ENCODE peak calls at places on chromosomes 12 and 14, in six cellular contexts. A is kidney, R is AG04450, P is upper lobe of right lung, T is GM20000, F is cardiac muscle cell. K is an unnamed sample.

GRCh38 chr12:132451172-132451835 is 38.6 kb upstream of the FBRSL1 start:
- DNase-seq in R (no peak), P (no peak), A (peak), T (peak), F (no peak), K (peak)

GRCh38 chr12:104263580-104264358 is 39.8 kb upstream of the EID3 start:
- DNase-seq in P (no peak), A (no peak), F (peak), R (no peak), T (no peak), K (no peak)

GRCh38 chr12:6093764-6094163 is 30.7 kb downstream of the VWF start:
- DNase-seq in A (no peak), F (no peak), R (no peak), T (no peak), P (no peak), K (no peak)

GRCh38 chr14:66101662-66102061 is 384.5 kb upstream of the CCDC196 start:
- DNase-seq in R (no peak), A (no peak), T (no peak), P (no peak), F (peak), K (no peak)

GRCh38 chr14:25349269-25349668 is 299.3 kb upstream of the STXBP6 start:
- DNase-seq in P (no peak), T (no peak), R (no peak), F (no peak), A (no peak), K (no peak)

GRCh38 chr14:58663494-58664111 is 25.8 kb downstream of the DACT1 start:
- DNase-seq in A (no peak), P (no peak), F (peak), R (peak), T (no peak), K (no peak)

GRCh38 chr12:18808221-18808620 is 70.3 kb downstream of the CAPZA3 start:
- DNase-seq in P (no peak), T (no peak), A (no peak), R (no peak), F (no peak), K (no peak)

GRCh38 chr14:26598672-26599131 is 869 bp upstream of the NOVA1 start:
- DNase-seq in F (no peak), R (no peak), A (no peak), P (no peak), T (no peak), K (no peak)

GRCh38 chr12:51077930-51078329 is 5.5 kb downstream of the CSRNP2 start:
- DNase-seq in T (no peak), P (no peak), A (no peak), F (peak), R (no peak), K (no peak)

GRCh38 chr12:91180577-91180976 is 2.0 kb downstream of the DCN start:
- DNase-seq in A (no peak), T (no peak), P (no peak), R (no peak), F (peak), K (no peak)

GRCh38 chr14:79992799-79993198 is 218.5 kb downstream of the DIO2 start:
- DNase-seq in F (no peak), A (no peak), R (no peak), P (no peak), T (no peak), K (no peak)

GRCh38 chr14:31864937-31865855 is 211.9 kb upstream of the ARHGAP5 start:
- DNase-seq in R (no peak), A (no peak), F (no peak), P (no peak), T (no peak), K (no peak)

DNA sequence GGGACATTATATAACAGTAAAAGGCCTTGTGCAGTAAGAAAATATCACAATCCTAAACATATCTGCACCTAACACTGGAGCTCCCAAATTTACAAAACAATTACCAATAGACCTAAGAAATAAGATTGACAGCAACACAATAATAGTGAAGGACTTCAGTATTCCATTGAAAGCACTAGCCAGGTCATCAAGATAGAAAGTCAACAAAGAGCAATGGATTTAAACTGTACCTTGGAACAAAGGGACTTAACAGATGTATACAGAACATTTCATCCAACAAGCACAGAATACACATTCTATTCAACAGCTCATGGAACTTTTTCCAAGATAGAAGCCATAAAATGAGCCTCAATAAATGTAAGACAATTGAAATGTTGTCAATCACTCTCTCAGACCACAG is 209.5 kb upstream of the ARHGAP5 start:
- DNase-seq in R (no peak), P (no peak), A (no peak), T (no peak), F (no peak), K (no peak)
- TF ChIP-seq CTCF in R (no peak), P (no peak), A (no peak), T (no peak), F (no peak), K (no peak)

GRCh38 chr12:114396869-114397719 is 8.8 kb downstream of the TBX5 start:
- DNase-seq in A (no peak), T (no peak), P (no peak), F (no peak), R (no peak), K (no peak)
- TF ChIP-seq CTCF in A (no peak), T (no peak), P (no peak), F (no peak), R (no peak), K (no peak)

DNA sequence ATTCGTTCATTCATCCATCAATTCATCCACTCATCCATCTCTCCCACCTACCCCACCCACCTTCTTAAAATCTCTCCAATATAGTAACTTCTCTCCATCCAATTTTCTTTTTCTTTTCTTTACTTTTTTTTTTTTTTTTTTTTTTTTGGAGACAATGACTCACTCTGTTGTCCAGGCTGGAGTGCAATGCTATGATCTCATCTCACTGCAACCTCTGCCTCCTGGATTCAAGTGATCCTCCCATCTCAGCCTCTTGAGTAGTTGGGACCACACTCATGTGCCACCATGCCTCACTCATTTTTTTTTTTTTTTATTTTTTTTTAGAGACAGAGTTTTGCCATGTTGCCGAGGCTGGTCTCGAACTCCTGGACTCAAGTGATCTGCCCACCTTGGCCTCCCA is 118.4 kb downstream of the SUDS3 start:
- DNase-seq in A (no peak), P (no peak), T (no peak), F (no peak), R (no peak), K (no peak)
- TF ChIP-seq CTCF in A (no peak), P (no peak), T (no peak), F (no peak), R (no peak), K (no peak)

GRCh38 chr14:54370323-54371125 is 26.3 kb upstream of the CDKN3 start:
- DNase-seq in A (no peak), T (no peak), P (no peak), R (no peak), F (no peak), K (no peak)

GRCh38 chr14:54369343-54369742 is 27.5 kb upstream of the CDKN3 start:
- DNase-seq in R (no peak), P (no peak), T (no peak), A (no peak), F (no peak), K (no peak)

GRCh38 chr14:54362759-54363437 is 33.9 kb upstream of the CDKN3 start:
- DNase-seq in P (no peak), A (no peak), F (peak), T (no peak), R (no peak), K (no peak)

GRCh38 chr14:54364555-54365415 is 32.0 kb upstream of the CDKN3 start:
- DNase-seq in R (no peak), P (no peak), A (no peak), T (no peak), F (peak), K (no peak)

DNA sequence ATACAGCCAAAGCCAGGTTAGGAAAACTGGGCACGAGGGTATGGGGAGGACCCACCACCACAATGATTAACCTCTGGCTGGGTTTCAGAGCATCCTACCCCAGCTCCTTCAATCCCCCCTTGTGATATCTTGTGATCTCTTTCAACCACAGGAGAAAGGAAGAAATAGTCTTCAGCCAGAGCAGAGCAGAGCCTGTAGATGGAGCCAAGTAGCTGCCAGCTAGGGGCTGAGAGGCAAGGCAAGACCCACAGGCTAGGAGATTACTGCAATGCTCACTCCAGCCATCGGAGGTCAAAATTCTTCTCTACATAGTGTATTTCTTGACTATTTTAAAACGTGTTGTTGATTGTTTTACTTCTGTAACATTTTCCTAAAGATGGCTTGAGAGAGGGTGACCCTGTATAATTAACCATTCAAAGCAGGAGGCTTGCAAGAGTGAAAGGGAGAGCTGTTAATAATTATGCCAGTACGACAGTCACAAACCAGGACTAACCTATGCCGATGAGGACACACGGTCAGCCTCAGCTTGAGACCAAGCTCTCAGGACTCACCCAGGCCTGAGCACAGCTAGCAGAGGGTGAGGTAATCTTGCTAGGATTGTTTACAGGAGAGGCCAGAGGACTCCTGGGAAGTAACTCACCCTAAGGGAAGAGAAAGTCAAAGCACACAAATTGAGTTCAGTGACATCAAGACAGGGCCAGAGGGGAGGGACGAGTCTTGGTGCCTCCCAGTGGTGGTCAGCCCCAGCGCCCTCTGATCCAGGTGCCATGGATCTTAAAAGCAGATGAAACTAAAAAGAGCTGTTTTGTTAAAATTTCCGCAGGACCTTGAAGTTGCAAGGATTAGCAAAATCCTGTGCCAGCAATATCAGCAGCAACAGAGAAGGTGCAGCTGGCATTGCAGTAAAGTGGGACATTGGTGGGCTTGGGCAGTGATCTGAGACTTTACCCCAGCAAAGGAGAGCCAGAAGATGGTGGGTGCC is 29.8 kb upstream of the CDKN3 start:
- DNase-seq in T (peak), P (no peak), A (no peak), R (peak), F (peak), K (no peak)
- TF ChIP-seq CTCF in T (peak), P (peak), A (peak), R (peak), F (peak), K (peak)

GRCh38 chr14:77296155-77296554 is 24.5 kb downstream of the POMT2 start:
- DNase-seq in T (no peak), A (no peak), F (peak), R (no peak), P (no peak), K (no peak)
- TF ChIP-seq CTCF in T (no peak), A (no peak), F (no peak), R (no peak), P (no peak), K (no peak)

DNA sequence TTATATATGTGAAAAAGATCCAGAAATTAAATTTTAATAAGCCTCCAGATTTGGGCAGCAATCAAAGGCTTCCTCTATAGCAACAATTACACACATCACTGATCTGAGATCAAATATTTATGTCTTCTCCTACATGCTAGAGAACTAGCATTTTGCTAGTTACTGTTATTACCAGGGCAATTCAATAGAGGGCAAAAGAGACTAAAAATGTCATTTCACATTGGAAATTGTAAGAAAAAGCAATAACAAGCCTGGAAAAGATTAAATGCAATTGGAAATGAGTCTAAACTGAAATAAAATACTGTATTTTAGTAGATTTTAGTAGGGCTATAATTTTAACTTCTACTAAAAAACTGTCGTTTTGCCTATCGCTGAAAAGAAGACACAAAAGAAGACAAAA is 32.6 kb upstream of the ANO6 start:
- DNase-seq in F (peak), R (no peak), P (no peak), T (no peak), A (no peak), K (no peak)
- TF ChIP-seq CTCF in F (peak), R (peak), P (peak), T (no peak), A (peak), K (peak)